ENCODE peak calls at places on chromosomes 6 and 20, in five cellular contexts. One of them, this sample, is unnamed.

GRCh38 chr6:56713285-56713684 is 70.6 kb upstream of the DST start:
- DNase-seq in pancreas: no peak
- DNase-seq in neural progenitor cell: no peak
- DNase-seq in CD8-positive, alpha-beta T cell: no peak
- DNase-seq in right lobe of liver: no peak
- DNase-seq in this sample: no peak

GRCh38 chr6:117191009-117191408 is 74.3 kb upstream of the VGLL2 start:
- DNase-seq in pancreas: no peak
- DNase-seq in neural progenitor cell: no peak
- DNase-seq in CD8-positive, alpha-beta T cell: no peak
- DNase-seq in right lobe of liver: no peak
- DNase-seq in this sample: no peak

GRCh38 chr20:34037121-34037520 is 43.4 kb downstream of the RALY start:
- DNase-seq in pancreas: no peak
- DNase-seq in neural progenitor cell: no peak
- DNase-seq in CD8-positive, alpha-beta T cell: peak; percentile 50
- DNase-seq in right lobe of liver: no peak
- DNase-seq in this sample: no peak

GRCh38 chr20:10523438-10523837 is 88.3 kb downstream of the SLX4IP start:
- DNase-seq in pancreas: no peak
- DNase-seq in neural progenitor cell: no peak
- DNase-seq in CD8-positive, alpha-beta T cell: no peak
- DNase-seq in right lobe of liver: no peak
- DNase-seq in this sample: no peak

GRCh38 chr20:20237093-20237959 is 130.6 kb upstream of the INSM1 start:
- DNase-seq in pancreas: peak; percentile 33
- DNase-seq in neural progenitor cell: peak; percentile 75
- DNase-seq in CD8-positive, alpha-beta T cell: no peak
- DNase-seq in right lobe of liver: no peak
- DNase-seq in this sample: peak; percentile 62

GRCh38 chr20:53492212-53492611 is 101.4 kb downstream of the ZNF217 start:
- DNase-seq in pancreas: no peak
- DNase-seq in neural progenitor cell: no peak
- DNase-seq in CD8-positive, alpha-beta T cell: no peak
- DNase-seq in right lobe of liver: no peak
- DNase-seq in this sample: no peak

GRCh38 chr20:63128956-63129355 is 87.0 kb downstream of the YTHDF1 start:
- DNase-seq in pancreas: no peak
- DNase-seq in neural progenitor cell: no peak
- DNase-seq in CD8-positive, alpha-beta T cell: no peak
- DNase-seq in right lobe of liver: peak; percentile 27
- DNase-seq in this sample: peak; percentile 28

GRCh38 chr6:12844284-12845223 is 128.0 kb downstream of the PHACTR1 start:
- DNase-seq in pancreas: no peak
- DNase-seq in neural progenitor cell: peak; percentile 46
- DNase-seq in CD8-positive, alpha-beta T cell: no peak
- DNase-seq in right lobe of liver: no peak
- DNase-seq in this sample: no peak

GRCh38 chr20:26209171-26209941 is 512.7 kb upstream of the ZNF337 start:
- DNase-seq in pancreas: peak; percentile 15
- DNase-seq in neural progenitor cell: peak; percentile 61
- DNase-seq in CD8-positive, alpha-beta T cell: peak; percentile 20
- DNase-seq in right lobe of liver: peak; percentile 44
- DNase-seq in this sample: no peak

GRCh38 chr6:148336901-148337300 is 5.7 kb upstream of the SASH1 start:
- DNase-seq in pancreas: no peak
- DNase-seq in neural progenitor cell: no peak
- DNase-seq in CD8-positive, alpha-beta T cell: no peak
- DNase-seq in right lobe of liver: no peak
- DNase-seq in this sample: no peak

GRCh38 chr6:73481969-73482368 is 20.4 kb downstream of the MTO1 start:
- DNase-seq in pancreas: no peak
- DNase-seq in neural progenitor cell: no peak
- DNase-seq in CD8-positive, alpha-beta T cell: no peak
- DNase-seq in right lobe of liver: no peak
- DNase-seq in this sample: no peak

GRCh38 chr6:137493218-137494038 is 766 bp downstream of the OLIG3 start:
- DNase-seq in pancreas: peak; percentile 23
- DNase-seq in neural progenitor cell: peak; percentile 68
- DNase-seq in CD8-positive, alpha-beta T cell: no peak
- DNase-seq in right lobe of liver: peak; percentile 50
- DNase-seq in this sample: peak; percentile 39
- H3K4me3 ChIP-seq in pancreas: no peak overlapping the region
- H3K4me3 ChIP-seq in neural progenitor cell: peak overlapping the region; percentile 26
- H3K4me3 ChIP-seq in CD8-positive, alpha-beta T cell: peak overlapping the region; percentile 7
- H3K4me3 ChIP-seq in right lobe of liver: no peak overlapping the region
- H3K4me3 ChIP-seq in this sample: no peak overlapping the region

DNA sequence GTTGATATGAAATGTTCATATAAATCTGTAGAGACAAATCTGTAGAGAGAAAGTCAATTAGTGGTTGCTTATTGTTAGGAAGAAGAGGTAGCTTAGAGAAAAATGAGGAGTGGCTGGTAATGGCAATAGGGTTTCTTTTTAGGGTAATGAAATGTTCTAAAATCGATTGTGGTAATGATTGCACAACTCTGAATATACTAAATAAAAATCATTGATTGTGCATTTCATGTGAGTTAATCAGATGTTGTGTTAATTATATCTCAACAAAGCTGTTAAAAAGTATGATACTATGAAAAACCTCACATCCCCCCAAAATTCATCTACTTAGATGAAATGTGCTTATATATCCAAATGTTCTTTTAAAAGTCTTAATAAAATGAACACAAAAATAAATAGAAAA is 84.2 kb downstream of the CEP57L1 start:
- DNase-seq in pancreas: no peak
- DNase-seq in neural progenitor cell: no peak
- DNase-seq in CD8-positive, alpha-beta T cell: no peak
- DNase-seq in right lobe of liver: no peak
- DNase-seq in this sample: no peak
- TF ChIP-seq CTCF in pancreas: no peak
- TF ChIP-seq CTCF in neural progenitor cell: no peak
- TF ChIP-seq CTCF in CD8-positive, alpha-beta T cell: no peak
- TF ChIP-seq CTCF in right lobe of liver: no peak
- TF ChIP-seq CTCF in this sample: no peak

GRCh38 chr20:37090357-37090871 is 5.4 kb downstream of the RBL1 start:
- DNase-seq in pancreas: no peak
- DNase-seq in neural progenitor cell: no peak
- DNase-seq in CD8-positive, alpha-beta T cell: no peak
- DNase-seq in right lobe of liver: no peak
- DNase-seq in this sample: no peak
- H3K36me3 ChIP-seq in pancreas: no peaks in the 10 kb centered on the region
- H3K36me3 ChIP-seq in neural progenitor cell: peaks cover 5% of the 10 kb centered on the region
- H3K36me3 ChIP-seq in CD8-positive, alpha-beta T cell: no peaks in the 10 kb centered on the region
- H3K36me3 ChIP-seq in right lobe of liver: no peaks in the 10 kb centered on the region
- H3K36me3 ChIP-seq in this sample: no peaks in the 10 kb centered on the region

DNA sequence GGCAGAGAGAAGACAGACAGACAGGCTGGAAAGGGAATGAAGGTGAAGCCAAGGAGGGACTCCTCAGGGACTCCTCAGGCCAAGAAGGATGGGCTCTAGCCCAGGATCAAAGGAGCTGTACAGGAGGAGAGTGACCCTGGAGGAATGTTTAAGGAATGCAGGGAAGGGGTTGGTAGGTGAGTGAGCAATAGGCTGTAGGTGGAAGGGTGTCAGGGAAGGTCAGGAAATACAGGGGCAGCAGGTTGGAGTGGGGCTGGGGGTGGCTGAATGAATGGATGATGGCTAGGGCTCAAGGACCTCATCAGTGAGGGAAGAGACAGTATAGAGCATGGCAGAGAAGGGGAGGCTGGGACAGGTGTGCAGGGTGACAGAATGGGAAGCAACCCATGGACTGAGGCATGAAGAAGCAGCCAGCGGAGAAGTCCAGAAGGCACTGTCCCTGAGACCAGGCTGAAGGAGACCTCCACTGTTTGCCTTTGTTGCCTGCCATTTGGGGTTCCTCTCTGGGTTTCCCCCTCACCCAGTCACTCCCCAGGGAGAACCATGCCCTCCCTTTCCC is 13.2 kb downstream of the SYNGAP1 start:
- DNase-seq in pancreas: no peak
- DNase-seq in neural progenitor cell: peak; percentile 35
- DNase-seq in CD8-positive, alpha-beta T cell: no peak
- DNase-seq in right lobe of liver: no peak
- DNase-seq in this sample: no peak
- H3K4me3 ChIP-seq in pancreas: no peak overlapping the region
- H3K4me3 ChIP-seq in neural progenitor cell: peak overlapping the region; percentile 52
- H3K4me3 ChIP-seq in CD8-positive, alpha-beta T cell: no peak overlapping the region
- H3K4me3 ChIP-seq in right lobe of liver: no peak overlapping the region
- H3K4me3 ChIP-seq in this sample: no peak overlapping the region

DNA sequence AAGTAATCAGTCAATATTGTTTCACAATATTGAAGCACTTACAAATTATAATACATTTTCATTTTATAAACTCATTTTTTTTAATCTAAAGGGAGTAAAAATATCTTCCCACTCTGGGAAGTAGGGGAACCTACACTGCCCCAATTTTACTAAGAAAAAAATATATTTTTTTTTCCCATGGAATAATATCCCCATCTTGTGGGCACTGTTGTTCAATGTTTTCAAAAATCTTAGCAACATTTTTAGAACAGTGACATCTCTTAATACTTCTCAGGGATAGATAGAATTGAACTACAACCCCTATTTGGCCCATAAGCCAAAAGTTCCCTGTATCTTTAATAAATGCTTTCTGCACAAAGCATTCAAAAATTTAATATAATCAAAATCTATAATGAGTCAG is 42.9 kb downstream of the ARHGAP18 start:
- DNase-seq in pancreas: no peak
- DNase-seq in neural progenitor cell: no peak
- DNase-seq in CD8-positive, alpha-beta T cell: no peak
- DNase-seq in right lobe of liver: no peak
- DNase-seq in this sample: no peak
- TF ChIP-seq CTCF in pancreas: no peak
- TF ChIP-seq CTCF in neural progenitor cell: no peak
- TF ChIP-seq CTCF in CD8-positive, alpha-beta T cell: no peak
- TF ChIP-seq CTCF in right lobe of liver: no peak
- TF ChIP-seq CTCF in this sample: no peak

GRCh38 chr6:163459536-163459935 is 45.0 kb downstream of the QKI start:
- DNase-seq in pancreas: no peak
- DNase-seq in neural progenitor cell: no peak
- DNase-seq in CD8-positive, alpha-beta T cell: no peak
- DNase-seq in right lobe of liver: no peak
- DNase-seq in this sample: no peak
- H3K36me3 ChIP-seq in pancreas: no peaks in the 10 kb centered on the region
- H3K36me3 ChIP-seq in neural progenitor cell: peaks cover 4% of the 10 kb centered on the region
- H3K36me3 ChIP-seq in CD8-positive, alpha-beta T cell: no peaks in the 10 kb centered on the region
- H3K36me3 ChIP-seq in right lobe of liver: no peaks in the 10 kb centered on the region
- H3K36me3 ChIP-seq in this sample: no peaks in the 10 kb centered on the region

GRCh38 chr6:109966299-109966698 is 11.8 kb upstream of the GPR6 start:
- DNase-seq in pancreas: no peak
- DNase-seq in neural progenitor cell: no peak
- DNase-seq in CD8-positive, alpha-beta T cell: no peak
- DNase-seq in right lobe of liver: no peak
- DNase-seq in this sample: no peak
- H3K4me3 ChIP-seq in pancreas: no peak overlapping the region
- H3K4me3 ChIP-seq in neural progenitor cell: no peak overlapping the region
- H3K4me3 ChIP-seq in CD8-positive, alpha-beta T cell: no peak overlapping the region
- H3K4me3 ChIP-seq in right lobe of liver: no peak overlapping the region
- H3K4me3 ChIP-seq in this sample: no peak overlapping the region

GRCh38 chr20:44745560-44746366 is at the start of gene KCNK15:
- DNase-seq in pancreas: peak; percentile 52
- DNase-seq in neural progenitor cell: peak; percentile 68
- DNase-seq in CD8-positive, alpha-beta T cell: peak; percentile 27
- DNase-seq in right lobe of liver: no peak
- DNase-seq in this sample: no peak

GRCh38 chr20:44747166-44748004 is 1.7 kb downstream of the KCNK15 start:
- DNase-seq in pancreas: peak; percentile 92
- DNase-seq in neural progenitor cell: peak; percentile 88
- DNase-seq in CD8-positive, alpha-beta T cell: peak; percentile 50
- DNase-seq in right lobe of liver: no peak
- DNase-seq in this sample: peak; percentile 75

GRCh38 chr20:44746367-44747165 is 901 bp downstream of the KCNK15 start:
- DNase-seq in pancreas: peak; percentile 50
- DNase-seq in neural progenitor cell: no peak
- DNase-seq in CD8-positive, alpha-beta T cell: no peak
- DNase-seq in right lobe of liver: no peak
- DNase-seq in this sample: no peak

GRCh38 chr20:44750081-44750805 is 4.6 kb downstream of the KCNK15 start:
- DNase-seq in pancreas: no peak
- DNase-seq in neural progenitor cell: peak; percentile 35
- DNase-seq in CD8-positive, alpha-beta T cell: no peak
- DNase-seq in right lobe of liver: no peak
- DNase-seq in this sample: no peak

DNA sequence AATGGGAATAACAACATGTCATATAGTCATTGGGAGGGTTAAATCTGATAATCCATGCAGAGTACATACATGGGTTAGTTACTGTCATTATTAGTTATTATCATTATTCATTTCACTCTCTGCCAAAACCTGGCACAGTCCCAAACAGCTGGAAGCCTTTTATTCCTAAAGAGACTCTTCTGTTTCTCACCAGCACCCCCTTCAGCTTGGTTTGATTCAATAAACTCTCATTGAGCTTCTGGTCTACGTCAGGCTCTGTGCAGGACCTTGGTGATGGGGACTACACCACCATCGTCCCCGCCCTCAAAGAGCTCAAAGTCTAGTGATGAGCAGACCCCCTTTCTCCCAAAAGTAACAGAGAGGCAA is 2.3 kb downstream of the KCNK15 start:
- DNase-seq in pancreas: no peak
- DNase-seq in neural progenitor cell: no peak
- DNase-seq in CD8-positive, alpha-beta T cell: no peak
- DNase-seq in right lobe of liver: no peak
- DNase-seq in this sample: no peak
- TF ChIP-seq CTCF in pancreas: no peak
- TF ChIP-seq CTCF in neural progenitor cell: no peak
- TF ChIP-seq CTCF in CD8-positive, alpha-beta T cell: no peak
- TF ChIP-seq CTCF in right lobe of liver: no peak
- TF ChIP-seq CTCF in this sample: no peak

GRCh38 chr20:48945840-48946514 is 24.5 kb downstream of the ARFGEF2 start:
- DNase-seq in pancreas: peak; percentile 63
- DNase-seq in neural progenitor cell: no peak
- DNase-seq in CD8-positive, alpha-beta T cell: no peak
- DNase-seq in right lobe of liver: no peak
- DNase-seq in this sample: peak; percentile 91

GRCh38 chr20:48948612-48949011 is 27.1 kb downstream of the ARFGEF2 start:
- DNase-seq in pancreas: no peak
- DNase-seq in neural progenitor cell: no peak
- DNase-seq in CD8-positive, alpha-beta T cell: no peak
- DNase-seq in right lobe of liver: no peak
- DNase-seq in this sample: no peak

GRCh38 chr20:48942730-48943129 is 21.2 kb downstream of the ARFGEF2 start:
- DNase-seq in pancreas: no peak
- DNase-seq in neural progenitor cell: no peak
- DNase-seq in CD8-positive, alpha-beta T cell: no peak
- DNase-seq in right lobe of liver: no peak
- DNase-seq in this sample: no peak

GRCh38 chr20:48941467-48941866 is 20.0 kb downstream of the ARFGEF2 start:
- DNase-seq in pancreas: no peak
- DNase-seq in neural progenitor cell: no peak
- DNase-seq in CD8-positive, alpha-beta T cell: no peak
- DNase-seq in right lobe of liver: no peak
- DNase-seq in this sample: no peak

GRCh38 chr20:48944663-48945297 is 23.3 kb downstream of the ARFGEF2 start:
- DNase-seq in pancreas: no peak
- DNase-seq in neural progenitor cell: no peak
- DNase-seq in CD8-positive, alpha-beta T cell: no peak
- DNase-seq in right lobe of liver: no peak
- DNase-seq in this sample: no peak
- H3K36me3 ChIP-seq in pancreas: no peaks in the 10 kb centered on the region
- H3K36me3 ChIP-seq in neural progenitor cell: no peaks in the 10 kb centered on the region
- H3K36me3 ChIP-seq in CD8-positive, alpha-beta T cell: peaks cover 26% of the 10 kb centered on the region
- H3K36me3 ChIP-seq in right lobe of liver: peaks cover 13% of the 10 kb centered on the region
- H3K36me3 ChIP-seq in this sample: no peaks in the 10 kb centered on the region